ENCODE peak calls at places on chromosome 9, in six cellular contexts. J is tibial nerve, R is neural progenitor cell, M is IMR-90, X is left ventricle myocardium inferior, Q is stomach. S is an unnamed sample. For H3K4me1, the result is how much of the 10 kb centered on the place peaks cover.

GRCh38 chr9:137383453-137384115 is 39.4 kb downstream of the EXD3 start:
- DNase-seq in X (no peak), Q (no peak), R (peak), J (no peak), M (no peak), S (no peak)

GRCh38 chr9:35962126-35962906 is 4.4 kb upstream of the OR2S2 start:
- DNase-seq in X (peak), J (no peak), Q (no peak), R (peak), M (peak), S (peak)

GRCh38 chr9:86827893-86828292 is 119.4 kb downstream of the GAS1 start:
- DNase-seq in R (no peak), Q (no peak), X (no peak), J (no peak), M (no peak), S (no peak)

GRCh38 chr9:126411225-126411947 is 84.8 kb downstream of the MVB12B start:
- DNase-seq in J (no peak), M (no peak), R (no peak), X (no peak), Q (no peak), S (no peak)

GRCh38 chr9:18071651-18072060 is 402.3 kb upstream of the ADAMTSL1 start:
- DNase-seq in M (peak), X (no peak), Q (no peak), R (no peak), J (no peak), S (no peak)

GRCh38 chr9:21941337-21941995 is 52.7 kb downstream of the CDKN2A start:
- DNase-seq in M (no peak), J (no peak), R (no peak), X (no peak), Q (no peak), S (no peak)

GRCh38 chr9:75988663-75989062 is 98.2 kb downstream of the PCSK5 start:
- DNase-seq in J (no peak), Q (no peak), M (no peak), R (no peak), X (no peak), S (no peak)

GRCh38 chr9:85741112-85741874 is 461 bp downstream of the AGTPBP1 start:
- DNase-seq in J (peak), M (peak), R (peak), Q (peak), X (no peak), S (no peak)

GRCh38 chr9:91131433-91131839 is 230.3 kb downstream of the AUH start:
- DNase-seq in J (no peak), M (peak), Q (peak), X (no peak), R (no peak), S (no peak)

GRCh38 chr9:132214027-132214622 is 52.3 kb downstream of the NTNG2 start:
- DNase-seq in J (peak), R (peak), Q (peak), X (peak), M (peak), S (peak)

GRCh38 chr9:115207003-115207837 is 89.3 kb upstream of the TNC start:
- DNase-seq in R (no peak), M (peak), X (no peak), Q (no peak), J (no peak), S (no peak)

GRCh38 chr9:137278913-137279711 is 1.6 kb downstream of the TOR4A start:
- DNase-seq in J (no peak), M (no peak), Q (no peak), X (no peak), R (no peak), S (no peak)

GRCh38 chr9:96009690-96010477 is 134.4 kb downstream of the ERCC6L2 start:
- DNase-seq in Q (no peak), X (no peak), J (no peak), M (no peak), R (no peak), S (no peak)

GRCh38 chr9:83340451-83340850 is 197.8 kb downstream of the FRMD3 start:
- DNase-seq in X (no peak), J (no peak), M (no peak), Q (no peak), R (no peak), S (no peak)

GRCh38 chr9:95981741-95982390 is 106.4 kb downstream of the ERCC6L2 start:
- DNase-seq in X (no peak), M (no peak), Q (no peak), J (no peak), R (peak), S (no peak)

GRCh38 chr9:119841005-119841404 is 471.8 kb upstream of the BRINP1 start:
- DNase-seq in J (no peak), Q (no peak), R (no peak), X (no peak), M (no peak), S (no peak)

GRCh38 chr9:106019017-106019692 is 324.8 kb downstream of the TMEM38B start:
- DNase-seq in R (no peak), X (no peak), J (no peak), M (no peak), Q (no peak), S (no peak)

GRCh38 chr9:137256839-137257238 is 1.7 kb downstream of the NELFB start:
- DNase-seq in Q (no peak), X (no peak), R (no peak), J (no peak), M (no peak), S (no peak)

GRCh38 chr9:117462926-117463325 is 48.1 kb upstream of the ASTN2 start:
- DNase-seq in R (no peak), X (no peak), Q (no peak), M (no peak), J (no peak), S (no peak)

GRCh38 chr9:83070257-83070656 is 7.3 kb upstream of the RASEF start:
- DNase-seq in X (no peak), R (no peak), Q (no peak), J (no peak), M (peak), S (no peak)

GRCh38 chr9:21994526-21994995 is at the start of gene CDKN2B-AS1:
- DNase-seq in R (peak), X (no peak), M (peak), Q (peak), J (no peak), S (peak)

GRCh38 chr9:93205896-93206575 is 22.1 kb downstream of the WNK2 start:
- DNase-seq in R (no peak), X (peak), Q (no peak), J (no peak), M (no peak), S (no peak)
- TF ChIP-seq CTCF in R (no peak), X (no peak), Q (no peak), J (no peak), M (no peak), S (no peak)

GRCh38 chr9:130185494-130186005 is 13.3 kb downstream of the NCS1 start:
- DNase-seq in R (peak), M (peak), J (no peak), X (no peak), Q (no peak), S (no peak)
- H3K4me3 ChIP-seq in R (no peak), M (no peak), J (no peak), X (peak), Q (no peak), S (no peak)

GRCh38 chr9:5514608-5515260 is 4.4 kb downstream of the PDCD1LG2 start:
- DNase-seq in J (no peak), M (no peak), R (no peak), X (no peak), Q (no peak), S (no peak)
- H3K4me1 ChIP-seq in J (under half), M (under half), R (under half), X (half or more), Q (under half), S (under half)

GRCh38 chr9:98037362-98037761 is 19.2 kb upstream of the NANS start:
- DNase-seq in X (peak), M (peak), Q (no peak), R (no peak), J (no peak), S (no peak)

GRCh38 chr9:98031935-98032334 is 24.6 kb upstream of the NANS start:
- DNase-seq in J (no peak), M (peak), R (no peak), X (no peak), Q (no peak), S (no peak)

GRCh38 chr9:98038958-98039357 is 17.6 kb upstream of the NANS start:
- DNase-seq in X (no peak), R (no peak), J (no peak), Q (no peak), M (no peak), S (no peak)

GRCh38 chr9:98031169-98031568 is 25.4 kb upstream of the NANS start:
- DNase-seq in X (no peak), M (no peak), R (no peak), J (no peak), Q (no peak), S (no peak)

DNA sequence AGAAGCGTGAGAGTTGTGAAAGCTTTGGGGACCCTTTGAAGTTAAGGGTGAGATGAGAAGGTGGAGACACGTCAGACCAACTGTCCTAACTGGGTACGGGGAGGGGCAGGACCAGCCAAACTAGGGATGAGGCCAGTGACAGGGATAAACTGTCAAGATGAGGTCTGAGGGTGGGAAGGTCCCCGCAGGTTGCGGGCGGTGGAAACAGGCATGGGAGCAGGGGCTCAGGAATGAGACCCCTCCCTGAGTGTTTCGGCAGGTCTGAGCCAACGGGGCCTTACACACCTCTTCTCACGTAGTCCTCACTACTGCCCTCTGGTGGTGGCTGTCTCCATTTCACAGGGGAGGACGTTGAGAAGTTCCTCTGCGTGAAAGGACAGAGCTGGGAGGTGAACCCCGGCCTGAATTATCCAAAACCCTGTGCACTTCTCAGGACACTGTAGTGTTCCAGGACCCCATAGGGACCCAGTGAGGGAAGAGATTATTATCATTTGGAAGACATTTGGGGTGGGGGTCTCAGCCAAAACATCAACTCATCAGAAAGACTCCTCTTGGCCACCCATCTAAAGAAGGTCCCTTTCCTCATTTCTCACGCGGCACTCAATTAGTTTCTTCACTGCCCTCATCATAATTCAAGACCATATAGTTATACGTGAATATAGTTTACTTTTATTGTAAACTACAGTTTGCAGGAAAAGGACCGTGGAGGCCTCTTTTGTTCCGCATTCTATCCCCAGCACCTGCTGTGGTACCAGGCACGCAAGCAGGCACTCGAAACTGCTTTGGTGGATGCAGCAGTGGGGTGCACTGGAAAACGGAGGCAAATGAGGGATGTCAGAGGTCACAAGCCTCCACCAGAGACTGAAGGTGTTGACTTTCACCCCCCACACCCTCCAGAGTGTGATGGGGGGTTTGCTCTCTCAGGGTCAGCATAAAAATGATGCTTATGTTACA is 21.7 kb upstream of the NANS start:
- DNase-seq in R (peak), Q (peak), J (peak), M (peak), X (peak), S (peak)
- TF ChIP-seq CTCF in R (peak), Q (peak), J (peak), M (peak), X (peak), S (peak)

GRCh38 chr9:72300884-72301283 is 64.1 kb downstream of the ZFAND5 start:
- DNase-seq in Q (no peak), J (no peak), M (no peak), X (no peak), R (no peak), S (no peak)

GRCh38 chr9:72306771-72307170 is 58.2 kb downstream of the ZFAND5 start:
- DNase-seq in X (no peak), J (no peak), Q (no peak), M (no peak), R (no peak), S (no peak)

GRCh38 chr9:72305102-72305546 is 59.9 kb downstream of the ZFAND5 start:
- DNase-seq in M (peak), X (peak), R (peak), J (peak), Q (peak), S (peak)

GRCh38 chr9:72309366-72310133 is 55.5 kb downstream of the ZFAND5 start:
- DNase-seq in Q (no peak), M (no peak), J (no peak), X (no peak), R (no peak), S (no peak)

DNA sequence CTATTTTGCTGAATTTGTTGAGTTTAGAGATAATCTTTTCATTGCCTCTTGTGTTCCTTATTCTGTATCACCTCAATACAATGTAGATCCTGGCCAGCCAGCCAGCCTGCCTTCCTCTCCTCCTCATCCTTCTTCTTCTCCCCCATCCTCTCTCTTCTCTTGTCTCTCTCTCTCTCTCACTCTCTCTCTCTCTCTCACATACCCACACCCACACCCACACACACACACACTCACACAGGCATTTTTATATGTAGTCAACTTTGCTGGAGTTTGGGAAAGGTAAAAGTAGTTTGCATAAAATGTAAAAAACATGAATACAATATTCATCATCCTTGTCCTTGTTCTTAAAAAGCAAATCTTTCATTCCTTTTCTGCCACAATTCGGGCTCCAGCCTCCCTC is 60.5 kb downstream of the ZFAND5 start:
- DNase-seq in M (no peak), J (no peak), Q (no peak), R (no peak), X (no peak), S (no peak)
- H3K4me3 ChIP-seq in M (no peak), J (peak), Q (peak), R (no peak), X (peak), S (peak)

DNA sequence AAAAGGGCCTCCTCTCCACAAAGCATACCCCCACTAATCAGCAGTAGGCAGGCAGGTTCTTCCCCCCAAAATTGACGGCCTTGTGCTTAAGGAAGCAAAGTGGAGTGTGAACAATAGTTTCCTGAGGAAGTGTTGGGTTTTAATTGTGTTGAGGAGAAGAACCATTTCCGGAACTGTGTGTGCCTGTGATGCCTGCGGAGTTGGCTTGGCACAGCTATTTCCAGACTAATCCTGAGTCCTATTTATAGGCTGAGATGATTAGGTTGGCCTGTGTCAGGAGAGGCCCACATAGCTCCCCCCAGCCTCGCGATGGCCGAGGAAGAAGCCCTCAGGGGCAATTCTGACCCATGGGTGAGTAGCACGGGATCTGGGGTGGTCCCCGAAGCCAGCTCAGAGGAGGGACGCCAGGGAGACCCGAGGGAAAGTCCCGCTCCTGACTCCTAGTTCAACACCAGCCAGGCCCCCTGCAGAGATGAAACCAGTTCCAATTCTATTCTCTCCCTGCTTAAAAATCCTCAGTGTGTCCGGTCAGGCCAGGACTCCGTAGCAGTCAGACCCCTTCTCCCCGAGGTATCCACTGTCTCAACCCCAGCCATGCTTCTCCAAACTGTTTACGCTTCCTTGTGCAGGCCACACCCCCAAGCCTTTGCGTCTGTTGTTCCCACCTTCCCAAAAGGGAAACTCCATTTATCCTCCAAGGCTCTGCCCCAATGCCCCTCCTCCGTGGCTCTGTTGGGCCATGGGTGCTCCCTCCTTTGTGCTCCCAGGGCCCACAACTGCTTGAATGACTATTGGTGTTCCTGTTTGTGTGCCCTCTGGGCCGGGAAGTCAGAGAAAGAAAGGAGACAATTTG is 18.1 kb downstream of the GSN start:
- DNase-seq in Q (peak), R (peak), J (peak), X (peak), M (peak), S (no peak)
- H3K4me1 ChIP-seq in Q (half or more), R (half or more), J (half or more), X (half or more), M (half or more), S (under half)

S was measured in BE2C.